ENCODE peak calls at places on chromosomes 4 and X, in five cellular contexts. R is CD8-positive, alpha-beta T cell; Q is mucosa of descending colon; B is MCF 10A; Z is endothelial cell. O is an unnamed sample.
A peak's percentile ranks its signal among the peaks of the same experiment; 100 is the strongest.

GRCh38 chr4:13701937-13702446 is 74.5 kb upstream of the BOD1L1 start:
- DNase-seq in R (no peak), Q (no peak), B (peak; percentile 89), Z (no peak), O (no peak)

GRCh38 chrX:46446727-46447378 is 98.4 kb downstream of the ZNF674 start:
- DNase-seq in R (peak; percentile 81), Q (peak; percentile 78), B (peak; percentile 68), Z (peak; percentile 82), O (no peak)

GRCh38 chr4:117331817-117332216 is 246.4 kb upstream of the TRAM1L1 start:
- DNase-seq in R (no peak), Q (no peak), B (no peak), Z (no peak), O (no peak)

GRCh38 chrX:110210417-110211139 is 107.3 kb downstream of the AMMECR1 start:
- DNase-seq in R (no peak), Q (no peak), B (peak; percentile 61), Z (no peak), O (no peak)

GRCh38 chr4:145481164-145481941 is at the start of gene SMAD1:
- DNase-seq in R (no peak), Q (peak; percentile 84), B (peak; percentile 83), Z (peak; percentile 72), O (peak; percentile 94)

GRCh38 chrX:1453390-1453783 is 678 bp upstream of the ASMTL start:
- DNase-seq in R (peak; percentile 73), Q (no peak), B (no peak), Z (no peak), O (peak; percentile 91)

GRCh38 chr4:181166742-181167399 is 1076.3 kb upstream of the TENM3 start:
- DNase-seq in R (no peak), Q (no peak), B (no peak), Z (no peak), O (no peak)

GRCh38 chrX:115901241-115901640 is 269.3 kb upstream of the AGTR2 start:
- DNase-seq in R (no peak), Q (no peak), B (no peak), Z (no peak), O (no peak)

GRCh38 chr4:98601719-98602118 is 56.7 kb downstream of the TSPAN5 start:
- DNase-seq in R (no peak), Q (no peak), B (peak; percentile 41), Z (no peak), O (no peak)

GRCh38 chr4:58871509-58871908 is 1761.3 kb upstream of the IGFBP7 start:
- DNase-seq in R (no peak), Q (no peak), B (no peak), Z (no peak), O (no peak)

GRCh38 chrX:31893525-31893924 is 821.7 kb upstream of the FTHL17 start:
- DNase-seq in R (no peak), Q (no peak), B (no peak), Z (no peak), O (no peak)

GRCh38 chrX:13285693-13286092 is 34.2 kb downstream of the ATXN3L start:
- DNase-seq in R (no peak), Q (no peak), B (no peak), Z (no peak), O (no peak)

GRCh38 chrX:13043138-13043537 is 1.3 kb downstream of the FAM9C start:
- DNase-seq in R (no peak), Q (no peak), B (no peak), Z (no peak), O (no peak)

GRCh38 chr4:137587796-137588195 is 55.5 kb upstream of the PCDH18 start:
- DNase-seq in R (no peak), Q (no peak), B (no peak), Z (no peak), O (no peak)

GRCh38 chr4:169071781-169072180 is 61.7 kb upstream of the CBR4 start:
- DNase-seq in R (no peak), Q (no peak), B (no peak), Z (no peak), O (no peak)

GRCh38 chrX:137352101-137352660 is 213.7 kb upstream of the ZIC3 start:
- DNase-seq in R (no peak), Q (no peak), B (no peak), Z (no peak), O (no peak)

GRCh38 chrX:153775631-153776595 is 4.9 kb upstream of the SRPK3 start:
- DNase-seq in R (no peak), Q (no peak), B (no peak), Z (no peak), O (peak; percentile 84)

GRCh38 chr4:79651516-79651915 is 243.5 kb upstream of the GK2 start:
- DNase-seq in R (no peak), Q (no peak), B (peak; percentile 3), Z (no peak), O (no peak)

GRCh38 chr4:152942346-152942745 is 6.2 kb downstream of the FHDC1 start:
- DNase-seq in R (no peak), Q (no peak), B (no peak), Z (no peak), O (no peak)
- TF ChIP-seq CTCF in R (no peak), Q (no peak), B (no peak), Z (no peak), O (no peak)

GRCh38 chr4:7191546-7192251 is 639 bp upstream of the SORCS2 start:
- DNase-seq in R (no peak), Q (no peak), B (no peak), Z (no peak), O (no peak)

GRCh38 chr4:7190668-7191545 is 1.4 kb upstream of the SORCS2 start:
- DNase-seq in R (no peak), Q (no peak), B (no peak), Z (no peak), O (no peak)

GRCh38 chr4:7193040-7193958 is 961 bp downstream of the SORCS2 start:
- DNase-seq in R (no peak), Q (no peak), B (no peak), Z (no peak), O (no peak)

GRCh38 chr4:7194251-7195137 is 2.2 kb downstream of the SORCS2 start:
- DNase-seq in R (no peak), Q (peak; percentile 27), B (no peak), Z (peak; percentile 59), O (no peak)

DNA sequence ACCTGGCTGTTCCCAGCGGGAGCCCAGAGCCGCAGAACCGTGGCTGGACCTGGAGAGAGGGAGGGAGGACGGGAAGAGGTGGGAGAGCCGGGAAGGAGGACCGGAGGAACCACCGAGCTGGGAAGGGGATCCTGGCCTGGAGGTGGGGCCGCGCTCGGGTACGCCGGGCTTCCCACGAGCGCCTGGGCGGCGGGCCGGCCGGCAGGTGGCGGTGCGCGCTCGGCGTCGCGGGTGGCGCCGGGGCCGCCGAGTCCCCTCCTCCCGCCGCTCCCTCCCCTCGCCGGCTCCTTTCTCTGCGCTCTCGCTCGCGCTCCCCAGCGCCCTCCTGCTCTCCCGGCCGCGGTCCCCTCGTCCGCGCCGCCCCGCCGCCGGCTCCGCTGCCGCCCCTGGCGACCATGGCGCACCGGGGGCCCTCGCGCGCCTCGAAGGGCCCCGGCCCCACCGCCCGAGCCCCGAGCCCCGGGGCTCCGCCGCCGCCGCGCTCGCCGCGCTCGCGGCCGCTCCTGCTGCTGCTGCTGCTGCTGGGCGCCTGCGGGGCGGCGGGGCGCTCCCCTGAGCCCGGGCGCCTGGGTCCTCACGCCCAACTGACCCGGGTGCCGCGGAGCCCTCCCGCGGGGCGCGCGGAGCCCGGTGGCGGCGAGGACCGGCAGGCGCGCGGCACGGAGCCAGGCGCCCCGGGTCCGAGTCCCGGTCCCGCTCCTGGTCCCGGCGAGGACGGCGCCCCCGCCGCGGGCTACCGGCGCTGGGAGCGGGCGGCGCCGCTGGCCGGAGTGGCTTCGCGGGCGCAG is at the start of gene SORCS2:
- DNase-seq in R (peak; percentile 15), Q (peak; percentile 60), B (peak; percentile 45), Z (peak; percentile 85), O (no peak)
- TF ChIP-seq CTCF in R (no peak), Q (peak; percentile 63), B (peak; percentile 72), Z (peak; percentile 35), O (peak; percentile 81)

GRCh38 chrX:131727778-131728177 is 183.9 kb downstream of the OR13H1 start:
- DNase-seq in R (no peak), Q (no peak), B (no peak), Z (no peak), O (no peak)

GRCh38 chrX:131729295-131729694 is 185.4 kb downstream of the OR13H1 start:
- DNase-seq in R (no peak), Q (no peak), B (peak; percentile 89), Z (no peak), O (no peak)

GRCh38 chrX:131725001-131725654 is 181.3 kb downstream of the OR13H1 start:
- DNase-seq in R (no peak), Q (no peak), B (no peak), Z (no peak), O (no peak)

GRCh38 chrX:131724292-131724691 is 180.4 kb downstream of the OR13H1 start:
- DNase-seq in R (no peak), Q (no peak), B (no peak), Z (no peak), O (no peak)

DNA sequence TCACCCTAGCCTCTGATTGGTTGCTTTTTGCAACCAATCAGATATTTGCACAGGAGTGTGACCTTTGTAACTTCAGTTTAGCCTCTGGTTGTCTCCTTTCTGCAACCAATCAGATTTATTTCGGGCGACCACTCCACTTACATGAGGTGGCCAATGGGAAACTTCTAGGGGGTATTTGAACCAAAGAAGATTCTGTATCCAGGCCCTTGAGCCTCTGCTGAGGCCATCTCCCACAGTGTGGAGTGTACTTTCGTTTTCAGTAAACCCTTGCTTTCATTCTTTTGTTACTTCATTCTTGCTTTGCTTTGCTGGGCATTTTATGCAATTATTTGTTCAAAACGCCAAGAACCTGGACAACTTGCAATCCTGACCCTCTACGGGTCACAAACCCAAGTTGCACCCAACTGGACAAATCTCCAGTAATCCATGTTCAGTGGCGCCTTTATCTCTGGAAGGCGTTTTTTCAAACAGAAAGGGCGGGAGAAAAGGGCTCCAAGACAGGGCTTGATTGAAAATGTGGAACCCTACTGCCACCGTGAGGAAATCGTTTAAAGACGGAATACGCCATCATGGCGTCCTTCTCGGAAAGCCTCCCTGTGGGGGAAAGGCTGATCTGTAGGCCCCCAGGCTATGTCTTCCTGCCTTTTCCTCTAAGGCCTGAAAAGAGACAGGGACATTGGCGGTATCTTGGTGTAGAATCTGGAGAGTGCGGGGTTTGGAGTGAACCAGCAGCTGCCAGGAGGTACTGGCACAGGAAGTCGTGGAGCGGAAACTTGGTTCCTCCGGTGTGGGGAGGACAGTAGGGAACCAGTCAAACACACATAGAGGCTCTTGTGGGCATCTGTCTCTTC is 184.6 kb downstream of the OR13H1 start:
- DNase-seq in R (no peak), Q (no peak), B (peak; percentile 93), Z (no peak), O (no peak)
- TF ChIP-seq CTCF in R (no peak), Q (no peak), B (peak; percentile 52), Z (no peak), O (no peak)

GRCh38 chr4:184143770-184144564 is 73.7 kb downstream of the ENPP6 start:
- DNase-seq in R (no peak), Q (no peak), B (no peak), Z (no peak), O (no peak)
- TF ChIP-seq CTCF in R (no peak), Q (no peak), B (no peak), Z (no peak), O (no peak)

GRCh38 chr4:19224820-19225219 is 1026.9 kb upstream of the SLIT2 start:
- DNase-seq in R (no peak), Q (no peak), B (peak; percentile 27), Z (no peak), O (no peak)
- TF ChIP-seq CTCF in R (no peak), Q (no peak), B (peak; percentile 26), Z (peak; percentile 74), O (peak; percentile 84)

DNA sequence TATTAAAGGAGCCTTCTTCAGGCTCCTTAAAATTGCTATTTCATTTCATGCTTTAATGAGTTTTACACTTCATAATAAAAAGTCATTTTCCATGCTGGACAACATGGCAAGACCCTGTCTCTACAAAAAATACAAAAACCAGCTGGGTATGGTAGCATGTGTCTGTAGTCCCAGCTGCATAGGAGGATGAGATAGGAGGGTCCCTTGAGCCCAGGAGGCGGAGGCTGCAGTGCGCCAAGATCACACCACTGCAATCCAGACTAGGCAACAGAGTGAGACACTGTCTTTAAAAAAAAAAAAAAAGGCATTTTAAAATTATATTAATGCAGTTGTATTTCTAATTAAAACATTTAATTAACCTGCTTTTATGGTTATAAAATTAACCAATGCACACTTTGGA is 49.2 kb downstream of the PDS5A start:
- DNase-seq in R (no peak), Q (no peak), B (no peak), Z (no peak), O (no peak)
- TF ChIP-seq CTCF in R (no peak), Q (no peak), B (no peak), Z (no peak), O (no peak)